ENCODE peak calls at places on chromosomes 6 and 20, in four cellular contexts. V is GM12878, D is HL-60, K is K562. G is an unnamed sample.

GRCh38 chr6:142695016-142695415 is 250.0 kb downstream of the HIVEP2 start:
- DNase-seq in V (no peak), D (no peak), K (no peak), G (no peak)

GRCh38 chr20:63521602-63522001 is 1.0 kb downstream of the PPDPF start:
- DNase-seq in V (no peak), D (no peak), K (peak), G (no peak)

GRCh38 chr20:37836926-37837325 is 66.0 kb upstream of the VSTM2L start:
- DNase-seq in V (no peak), D (no peak), K (no peak), G (no peak)

GRCh38 chr6:144778773-144779531 is 493.8 kb downstream of the UTRN start:
- DNase-seq in V (no peak), D (no peak), K (no peak), G (no peak)

GRCh38 chr20:49980140-49981008 is 2.4 kb upstream of the SNAI1 start:
- DNase-seq in V (no peak), D (no peak), K (no peak), G (no peak)

GRCh38 chr6:32472781-32473377 is 33.2 kb downstream of the HLA-DRA start:
- DNase-seq in V (no peak), D (no peak), K (no peak), G (no peak)

GRCh38 chr6:53330137-53330536 is 18.6 kb downstream of the ELOVL5 start:
- DNase-seq in V (no peak), D (no peak), K (no peak), G (no peak)

GRCh38 chr6:42316390-42316970 is 98.8 kb upstream of the MRPS10 start:
- DNase-seq in V (peak), D (peak), K (no peak), G (no peak)

GRCh38 chr6:90241229-90241873 is 55.3 kb downstream of the BACH2 start:
- DNase-seq in V (no peak), D (peak), K (no peak), G (no peak)

GRCh38 chr6:89117285-89118108 is at the start of gene SRSF12:
- DNase-seq in V (no peak), D (peak), K (no peak), G (peak)

GRCh38 chr6:344816-345340 is 46.7 kb upstream of the IRF4 start:
- DNase-seq in V (no peak), D (no peak), K (no peak), G (no peak)

GRCh38 chr6:40256831-40257230 is 322.6 kb upstream of the MOCS1 start:
- DNase-seq in V (no peak), D (no peak), K (no peak), G (no peak)

GRCh38 chr6:126628125-126628524 is 288.2 kb downstream of the CENPW start:
- DNase-seq in V (no peak), D (no peak), K (no peak), G (no peak)

DNA sequence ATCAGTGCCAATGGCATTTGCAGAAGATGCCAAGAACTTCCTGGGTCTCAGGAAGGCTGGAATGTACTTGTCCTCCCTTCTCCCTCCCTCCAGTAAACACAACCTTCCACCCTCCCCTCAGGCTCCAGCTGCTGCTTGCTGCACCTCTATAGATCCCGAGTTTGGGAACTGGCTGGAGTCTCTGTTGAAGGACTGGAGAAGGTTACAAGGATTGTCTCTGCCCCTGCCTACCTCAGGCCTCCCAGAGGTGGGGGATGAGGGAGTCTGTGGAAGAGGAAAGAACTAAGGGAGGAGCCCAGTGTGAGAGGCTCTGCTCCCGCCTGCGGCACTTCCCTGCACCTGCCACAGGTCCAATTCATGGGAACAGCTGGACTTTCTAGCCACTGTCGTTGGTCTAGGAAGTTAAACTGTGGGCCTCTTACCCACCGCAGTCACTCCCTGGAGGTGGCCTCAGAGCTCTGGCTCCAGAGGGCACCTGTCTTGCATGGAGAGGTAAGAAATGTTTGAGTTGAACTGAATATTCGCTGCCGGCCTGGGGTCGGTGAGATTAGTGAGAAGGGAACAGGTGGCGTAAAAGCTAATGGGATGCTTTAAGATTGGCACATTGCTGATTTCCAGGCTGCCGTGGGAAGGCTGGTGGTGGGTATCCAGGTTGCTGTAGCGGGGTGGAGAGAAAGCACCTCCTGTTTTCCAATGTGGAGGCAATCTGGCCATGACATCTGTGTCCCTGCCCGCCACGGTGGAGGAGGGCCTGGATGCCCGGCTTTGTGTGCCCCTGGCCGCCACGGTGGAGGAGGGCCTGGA is 54.3 kb downstream of the PPP1R14C start:
- DNase-seq in V (no peak), D (no peak), K (no peak), G (no peak)
- TF ChIP-seq SPI1 in V (no peak), D (no peak), K (no peak), G (no peak)

GRCh38 chr6:22448311-22448711 is 121.1 kb upstream of the HDGFL1 start:
- DNase-seq in V (no peak), D (no peak), K (no peak), G (no peak)
- TF ChIP-seq SPI1 in V (no peak), D (no peak), K (no peak), G (no peak)

GRCh38 chr6:33991610-33992009 is 154.3 kb downstream of the GRM4 start:
- DNase-seq in V (no peak), D (no peak), K (no peak), G (no peak)

GRCh38 chr6:33988121-33989015 is 157.5 kb downstream of the GRM4 start:
- DNase-seq in V (no peak), D (no peak), K (no peak), G (no peak)

GRCh38 chr6:33990061-33990541 is 155.8 kb downstream of the GRM4 start:
- DNase-seq in V (no peak), D (no peak), K (no peak), G (no peak)

GRCh38 chr6:33987531-33988021 is 158.3 kb downstream of the GRM4 start:
- DNase-seq in V (no peak), D (no peak), K (no peak), G (no peak)

GRCh38 chr6:33989016-33989854 is 156.7 kb downstream of the GRM4 start:
- DNase-seq in V (no peak), D (no peak), K (no peak), G (no peak)
- TF ChIP-seq SPI1 in V (no peak), D (no peak), K (no peak), G (no peak)

DNA sequence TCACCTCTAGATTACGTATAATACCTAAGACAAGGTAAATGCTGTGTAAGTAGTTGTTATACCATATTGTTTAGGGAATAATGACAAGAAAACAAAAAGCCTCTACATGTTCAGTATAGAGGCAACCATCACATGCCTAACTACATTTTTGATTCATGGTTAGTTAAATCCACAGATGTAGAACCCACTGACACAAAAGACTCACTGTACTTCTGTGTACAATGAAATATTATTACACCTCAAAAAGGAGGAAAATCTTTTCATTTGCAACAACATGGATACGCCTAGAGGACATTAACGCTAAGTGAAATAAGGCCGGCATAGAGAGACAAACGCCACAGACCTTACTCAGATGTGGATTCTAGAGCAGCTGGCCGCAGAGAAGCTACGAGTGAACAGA is 50.5 kb downstream of the NINL start:
- DNase-seq in V (no peak), D (no peak), K (no peak), G (no peak)
- TF ChIP-seq SPI1 in V (no peak), D (no peak), K (no peak), G (no peak)

GRCh38 chr6:63599243-63599642 is 27.0 kb downstream of the LOC128125822 start:
- DNase-seq in V (no peak), D (no peak), K (no peak), G (no peak)

GRCh38 chr6:63597142-63598000 is 25.1 kb downstream of the LOC128125822 start:
- DNase-seq in V (no peak), D (no peak), K (no peak), G (no peak)

GRCh38 chr6:63598001-63598250 is 25.6 kb downstream of the LOC128125822 start:
- DNase-seq in V (no peak), D (no peak), K (no peak), G (no peak)

DNA sequence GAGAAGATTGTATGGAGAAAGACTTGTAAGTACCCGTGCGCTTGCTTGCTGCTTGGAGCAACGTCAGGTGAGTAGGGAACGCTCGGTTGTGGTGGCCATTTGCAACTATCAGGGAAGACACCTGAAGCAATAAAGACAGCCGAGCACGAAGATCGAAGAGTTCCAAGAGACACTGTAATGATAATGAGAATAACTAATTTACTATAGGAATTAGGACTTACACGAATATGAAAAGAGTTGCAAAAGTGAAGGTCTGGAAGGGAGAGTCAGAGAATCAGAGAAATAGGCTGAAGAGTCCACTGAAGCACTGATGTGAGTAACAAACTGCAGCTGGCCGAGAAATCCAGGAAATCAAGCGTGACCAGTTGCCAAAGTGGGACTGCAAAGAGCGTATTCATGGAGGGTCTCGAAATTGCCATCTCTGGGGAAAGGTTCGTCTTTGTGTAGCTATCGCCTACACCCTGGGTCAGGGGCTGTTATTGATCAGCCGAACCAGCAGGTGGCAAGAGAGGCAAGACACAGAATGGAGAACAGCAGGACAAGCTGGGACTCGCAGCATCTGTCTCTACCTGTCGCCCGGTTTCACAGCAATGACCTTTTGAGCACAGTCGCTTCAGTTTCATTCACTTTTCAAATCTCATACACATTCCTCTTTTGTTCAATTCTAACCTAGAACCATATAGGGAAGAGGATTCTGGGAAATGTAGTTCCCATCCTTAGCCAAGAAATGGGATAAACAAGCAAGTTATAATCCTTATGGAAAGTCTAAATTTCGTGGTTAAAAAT is 26.2 kb downstream of the LOC128125822 start:
- DNase-seq in V (peak), D (peak), K (peak), G (peak)
- TF ChIP-seq SPI1 in V (peak), D (peak), K (no peak), G (peak)

GRCh38 chr6:34799547-34799946 is 7.7 kb downstream of the BLTP3A start:
- DNase-seq in V (no peak), D (no peak), K (no peak), G (no peak)
- TF ChIP-seq SPI1 in V (no peak), D (no peak), K (no peak), G (no peak)

GRCh38 chr20:23153696-23154341 is 67.7 kb upstream of the CD93 start:
- DNase-seq in V (no peak), D (no peak), K (no peak), G (no peak)

GRCh38 chr20:23152902-23153301 is 66.8 kb upstream of the CD93 start:
- DNase-seq in V (no peak), D (no peak), K (no peak), G (no peak)

GRCh38 chr20:23151008-23151703 is 65.0 kb upstream of the CD93 start:
- DNase-seq in V (no peak), D (no peak), K (no peak), G (no peak)

GRCh38 chr20:23151885-23152284 is 65.8 kb upstream of the CD93 start:
- DNase-seq in V (no peak), D (no peak), K (no peak), G (no peak)

GRCh38 chr20:23152308-23152892 is 66.3 kb upstream of the CD93 start:
- DNase-seq in V (no peak), D (peak), K (peak), G (no peak)
- TF ChIP-seq SPI1 in V (no peak), D (no peak), K (no peak), G (no peak)

DNA sequence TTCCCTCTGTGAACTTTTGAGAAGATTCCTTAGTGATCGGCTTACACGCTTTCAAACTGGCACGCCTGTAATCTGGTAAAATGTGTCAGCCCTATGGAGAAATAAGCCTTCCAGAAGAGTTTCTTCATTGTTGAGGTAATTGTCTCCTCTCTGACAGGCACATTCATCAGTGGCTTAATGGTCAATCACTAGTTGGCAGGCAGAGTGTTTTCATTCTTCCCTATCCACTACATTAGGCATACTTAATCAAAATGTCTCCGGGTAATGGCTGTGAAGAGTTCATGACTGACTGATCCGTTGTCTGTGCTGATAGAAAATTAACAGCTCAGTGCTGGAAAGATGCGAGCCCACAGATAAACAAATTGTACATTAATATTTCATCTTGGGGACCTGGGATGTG is 31.3 kb downstream of the TSHZ2 start:
- DNase-seq in V (no peak), D (no peak), K (no peak), G (no peak)
- TF ChIP-seq SPI1 in V (no peak), D (no peak), K (no peak), G (no peak)

GRCh38 chr6:31163922-31164321 is 5.5 kb downstream of the TCF19 start:
- DNase-seq in V (no peak), D (no peak), K (no peak), G (no peak)
- TF ChIP-seq SPI1 in V (no peak), D (no peak), K (no peak), G (no peak)

GRCh38 chr20:25308671-25309394 is 60.9 kb downstream of the PYGB start:
- DNase-seq in V (no peak), D (no peak), K (no peak), G (no peak)
- TF ChIP-seq SPI1 in V (no peak), D (no peak), K (no peak), G (no peak)